ENCODE peak calls at places on chromosomes 16 and 17, in five cellular contexts. E is stimulated activated naive B cell treated with anti-CD40 and anti-IgM and Interleukin-4, amounts not matched to agents 10 μg/mL and 1 μg/mL and 100 μg/mL, for 72 hours; I is GM23338; Y is T-cell; G is memory B cell. Z is an unnamed sample.

GRCh38 chr17:79801156-79802038 is 4.5 kb upstream of the CBX8 start:
- ATAC-seq in E (no peak), I (peak), Y (no peak), G (no peak), Z (no peak)

GRCh38 chr17:60455378-60455777 is 33.1 kb downstream of the CHCT1 start:
- ATAC-seq in E (no peak), I (no peak), Y (no peak), G (no peak), Z (no peak)

GRCh38 chr17:60606036-60606435 is 6.0 kb downstream of the PPM1D start:
- ATAC-seq in E (no peak), I (no peak), Y (no peak), G (no peak), Z (peak)

GRCh38 chr16:19507882-19508281 is 14.0 kb downstream of the GDE1 start:
- ATAC-seq in E (no peak), I (no peak), Y (no peak), G (no peak), Z (no peak)

GRCh38 chr16:57394444-57394843 is 10.1 kb upstream of the CCL17 start:
- ATAC-seq in E (no peak), I (no peak), Y (no peak), G (no peak), Z (no peak)

GRCh38 chr17:29112780-29113295 is 67.4 kb downstream of the MYO18A start:
- ATAC-seq in E (no peak), I (no peak), Y (no peak), G (no peak), Z (no peak)

GRCh38 chr17:54736573-54736972 is 164.1 kb upstream of the TOM1L1 start:
- ATAC-seq in E (no peak), I (no peak), Y (no peak), G (no peak), Z (no peak)

GRCh38 chr17:48068491-48068961 is 20.4 kb downstream of the NFE2L1 start:
- ATAC-seq in E (peak), I (peak), Y (no peak), G (peak), Z (no peak)

GRCh38 chr16:89708481-89708931 is 7.0 kb upstream of the SPATA2L start:
- ATAC-seq in E (no peak), I (no peak), Y (no peak), G (no peak), Z (no peak)

GRCh38 chr16:73019456-73020362 is 28.2 kb downstream of the ZFHX3 start:
- ATAC-seq in E (no peak), I (no peak), Y (no peak), G (no peak), Z (no peak)

GRCh38 chr17:75498726-75499213 is 16.6 kb downstream of the CASKIN2 start:
- ATAC-seq in E (no peak), I (peak), Y (no peak), G (no peak), Z (no peak)

GRCh38 chr17:28230011-28230410 is 89.0 kb upstream of the TMEM97 start:
- ATAC-seq in E (peak), I (no peak), Y (peak), G (no peak), Z (peak)

GRCh38 chr17:66975614-66976378 is 11.3 kb downstream of the CACNG4 start:
- ATAC-seq in E (no peak), I (peak), Y (no peak), G (no peak), Z (no peak)

GRCh38 chr17:28001149-28001548 is 41.3 kb upstream of the NLK start:
- ATAC-seq in E (no peak), I (no peak), Y (no peak), G (no peak), Z (no peak)

GRCh38 chr17:68248886-68249872 is 1.3 kb downstream of the AMZ2 start:
- ATAC-seq in E (no peak), I (no peak), Y (no peak), G (no peak), Z (peak)

GRCh38 chr17:18278867-18279266 is 18.4 kb downstream of the MIEF2 start:
- ATAC-seq in E (no peak), I (no peak), Y (no peak), G (no peak), Z (no peak)

GRCh38 chr16:11402051-11402744 is 56.9 kb downstream of the RMI2 start:
- ATAC-seq in E (no peak), I (peak), Y (no peak), G (no peak), Z (no peak)

GRCh38 chr17:42531455-42532354 is 4.3 kb upstream of the NAGLU start:
- ATAC-seq in E (peak), I (peak), Y (peak), G (peak), Z (peak)

GRCh38 chr16:23877107-23878070 is 41.6 kb downstream of the PRKCB start:
- ATAC-seq in E (peak), I (peak), Y (peak), G (peak), Z (peak)

GRCh38 chr17:1047177-1047885 is 50.4 kb downstream of the TIMM22 start:
- ATAC-seq in E (no peak), I (no peak), Y (no peak), G (no peak), Z (no peak)

GRCh38 chr16:4593069-4593468 is 21.6 kb downstream of the UBALD1 start:
- ATAC-seq in E (no peak), I (peak), Y (no peak), G (no peak), Z (no peak)

GRCh38 chr17:6243186-6243585 is 173.0 kb downstream of the WSCD1 start:
- ATAC-seq in E (no peak), I (no peak), Y (no peak), G (no peak), Z (no peak)

GRCh38 chr17:27547301-27547683 is 83.7 kb upstream of the LGALS9 start:
- ATAC-seq in E (no peak), I (no peak), Y (no peak), G (no peak), Z (no peak)

GRCh38 chr17:39777534-39778365 is 40.0 kb downstream of the GRB7 start:
- ATAC-seq in E (peak), I (no peak), Y (peak), G (peak), Z (peak)

GRCh38 chr16:29756654-29757053 is 10.9 kb upstream of the C16orf54 start:
- ATAC-seq in E (no peak), I (no peak), Y (peak), G (no peak), Z (no peak)

GRCh38 chr17:35499548-35499947 is 37.9 kb downstream of the SLFN12L start:
- ATAC-seq in E (no peak), I (no peak), Y (no peak), G (no peak), Z (no peak)

GRCh38 chr16:11296351-11296705 is 15.2 kb upstream of the PRM1 start:
- ATAC-seq in E (no peak), I (no peak), Y (no peak), G (no peak), Z (no peak)

GRCh38 chr17:77433385-77434135 is 292.8 kb downstream of the SEC14L1 start:
- ATAC-seq in E (peak), I (no peak), Y (peak), G (peak), Z (peak)

Z was measured in activated CD4-positive, CD25-positive, alpha-beta regulatory T cell treated with anti-CD3 and anti-CD28 coated beads, Interleukin-2, amount 50 U/mL, for 24 hours.